ENCODE peak calls at places on chromosome 9, in eight cellular contexts. One of them, this sample, is unnamed.

GRCh38 chr9:134175808-134176598 is 11.6 kb upstream of the RNU6ATAC start:
- DNase-seq in fibroblast of the aortic adventitia: no peak
- DNase-seq in AG04450: no peak
- DNase-seq in WERI-Rb-1: peak; percentile 46
- DNase-seq in choroid plexus epithelial cell: no peak
- DNase-seq in lower leg skin: no peak
- DNase-seq in uterus: no peak
- DNase-seq in PC-3: no peak
- DNase-seq in this sample: no peak

GRCh38 chr9:132046456-132046855 is 33.2 kb downstream of the MED27 start:
- DNase-seq in WERI-Rb-1: no peak
- DNase-seq in choroid plexus epithelial cell: no peak
- DNase-seq in AG04450: no peak
- DNase-seq in uterus: no peak
- DNase-seq in fibroblast of the aortic adventitia: no peak
- DNase-seq in PC-3: no peak
- DNase-seq in lower leg skin: no peak
- DNase-seq in this sample: no peak

GRCh38 chr9:133516961-133517350 is 7.8 kb downstream of the MYMK start:
- DNase-seq in lower leg skin: no peak
- DNase-seq in PC-3: no peak
- DNase-seq in uterus: no peak
- DNase-seq in WERI-Rb-1: no peak
- DNase-seq in choroid plexus epithelial cell: no peak
- DNase-seq in fibroblast of the aortic adventitia: no peak
- DNase-seq in AG04450: no peak
- DNase-seq in this sample: no peak

GRCh38 chr9:81656004-81656403 is 33.3 kb downstream of the TLE1 start:
- DNase-seq in PC-3: no peak
- DNase-seq in lower leg skin: no peak
- DNase-seq in choroid plexus epithelial cell: peak; percentile 65
- DNase-seq in WERI-Rb-1: no peak
- DNase-seq in AG04450: no peak
- DNase-seq in fibroblast of the aortic adventitia: no peak
- DNase-seq in uterus: no peak
- DNase-seq in this sample: no peak

GRCh38 chr9:130189840-130190239 is 17.6 kb downstream of the NCS1 start:
- DNase-seq in AG04450: peak; percentile 76
- DNase-seq in uterus: no peak
- DNase-seq in PC-3: no peak
- DNase-seq in choroid plexus epithelial cell: peak; percentile 82
- DNase-seq in lower leg skin: no peak
- DNase-seq in WERI-Rb-1: no peak
- DNase-seq in fibroblast of the aortic adventitia: peak; percentile 85
- DNase-seq in this sample: peak; percentile 85

GRCh38 chr9:106862946-106863740 is at the start of gene ZNF462:
- DNase-seq in AG04450: no peak
- DNase-seq in WERI-Rb-1: peak; percentile 68
- DNase-seq in choroid plexus epithelial cell: peak; percentile 84
- DNase-seq in uterus: peak; percentile 53
- DNase-seq in lower leg skin: peak; percentile 86
- DNase-seq in PC-3: peak; percentile 28
- DNase-seq in fibroblast of the aortic adventitia: peak; percentile 75
- DNase-seq in this sample: peak; percentile 77

GRCh38 chr9:122318284-122318683 is 52.5 kb upstream of the PTGS1 start:
- DNase-seq in lower leg skin: no peak
- DNase-seq in choroid plexus epithelial cell: no peak
- DNase-seq in AG04450: no peak
- DNase-seq in WERI-Rb-1: no peak
- DNase-seq in PC-3: no peak
- DNase-seq in uterus: no peak
- DNase-seq in fibroblast of the aortic adventitia: peak; percentile 45
- DNase-seq in this sample: peak; percentile 28

GRCh38 chr9:4382722-4383317 is 83.0 kb upstream of the GLIS3 start:
- DNase-seq in lower leg skin: no peak
- DNase-seq in PC-3: peak; percentile 50
- DNase-seq in AG04450: no peak
- DNase-seq in WERI-Rb-1: no peak
- DNase-seq in uterus: no peak
- DNase-seq in choroid plexus epithelial cell: peak; percentile 66
- DNase-seq in fibroblast of the aortic adventitia: peak; percentile 60
- DNase-seq in this sample: peak; percentile 42

GRCh38 chr9:89730715-89731114 is 125.9 kb downstream of the GADD45G start:
- DNase-seq in fibroblast of the aortic adventitia: no peak
- DNase-seq in AG04450: no peak
- DNase-seq in WERI-Rb-1: peak; percentile 85
- DNase-seq in choroid plexus epithelial cell: no peak
- DNase-seq in uterus: no peak
- DNase-seq in PC-3: no peak
- DNase-seq in lower leg skin: no peak
- DNase-seq in this sample: no peak

GRCh38 chr9:13513262-13513661 is 233.8 kb upstream of the MPDZ start:
- DNase-seq in uterus: no peak
- DNase-seq in lower leg skin: no peak
- DNase-seq in PC-3: no peak
- DNase-seq in choroid plexus epithelial cell: peak; percentile 38
- DNase-seq in AG04450: no peak
- DNase-seq in fibroblast of the aortic adventitia: peak; percentile 33
- DNase-seq in WERI-Rb-1: no peak
- DNase-seq in this sample: peak; percentile 23

GRCh38 chr9:14027114-14027812 is 286.7 kb downstream of the NFIB start:
- DNase-seq in WERI-Rb-1: no peak
- DNase-seq in choroid plexus epithelial cell: peak; percentile 38
- DNase-seq in lower leg skin: no peak
- DNase-seq in PC-3: peak; percentile 49
- DNase-seq in fibroblast of the aortic adventitia: no peak
- DNase-seq in AG04450: no peak
- DNase-seq in uterus: no peak
- DNase-seq in this sample: no peak

GRCh38 chr9:137551656-137552534 is at the start of gene MRPL41:
- DNase-seq in WERI-Rb-1: peak; percentile 89
- DNase-seq in AG04450: peak; percentile 56
- DNase-seq in fibroblast of the aortic adventitia: peak; percentile 73
- DNase-seq in uterus: peak; percentile 87
- DNase-seq in lower leg skin: peak; percentile 97
- DNase-seq in PC-3: peak; percentile 90
- DNase-seq in choroid plexus epithelial cell: peak; percentile 86
- DNase-seq in this sample: peak; percentile 88

GRCh38 chr9:98453589-98454311 is 198.3 kb upstream of the TBC1D2 start:
- DNase-seq in AG04450: no peak
- DNase-seq in fibroblast of the aortic adventitia: peak; percentile 34
- DNase-seq in PC-3: peak; percentile 6
- DNase-seq in WERI-Rb-1: no peak
- DNase-seq in choroid plexus epithelial cell: peak; percentile 16
- DNase-seq in uterus: no peak
- DNase-seq in lower leg skin: peak; percentile 58
- DNase-seq in this sample: peak; percentile 10

GRCh38 chr9:110330484-110331115 is 7.1 kb downstream of the TXNDC8 start:
- DNase-seq in PC-3: no peak
- DNase-seq in WERI-Rb-1: no peak
- DNase-seq in fibroblast of the aortic adventitia: no peak
- DNase-seq in uterus: no peak
- DNase-seq in AG04450: no peak
- DNase-seq in lower leg skin: no peak
- DNase-seq in choroid plexus epithelial cell: peak; percentile 64
- DNase-seq in this sample: peak; percentile 3

GRCh38 chr9:84139296-84140100 is 158.9 kb downstream of the RMI1 start:
- DNase-seq in PC-3: peak; percentile 26
- DNase-seq in choroid plexus epithelial cell: peak; percentile 14
- DNase-seq in fibroblast of the aortic adventitia: peak; percentile 65
- DNase-seq in AG04450: no peak
- DNase-seq in uterus: no peak
- DNase-seq in lower leg skin: no peak
- DNase-seq in WERI-Rb-1: no peak
- DNase-seq in this sample: peak; percentile 80

GRCh38 chr9:30799527-30800101 is 1584.8 kb upstream of the ACO1 start:
- DNase-seq in WERI-Rb-1: no peak
- DNase-seq in choroid plexus epithelial cell: no peak
- DNase-seq in lower leg skin: no peak
- DNase-seq in AG04450: no peak
- DNase-seq in fibroblast of the aortic adventitia: no peak
- DNase-seq in uterus: no peak
- DNase-seq in PC-3: no peak
- DNase-seq in this sample: no peak

GRCh38 chr9:14515564-14516198 is 177.6 kb downstream of the ZDHHC21 start:
- DNase-seq in uterus: peak; percentile 18
- DNase-seq in WERI-Rb-1: peak; percentile 36
- DNase-seq in lower leg skin: no peak
- DNase-seq in choroid plexus epithelial cell: no peak
- DNase-seq in AG04450: no peak
- DNase-seq in PC-3: no peak
- DNase-seq in fibroblast of the aortic adventitia: no peak
- DNase-seq in this sample: peak; percentile 69

GRCh38 chr9:12538842-12539584 is 154.2 kb upstream of the TYRP1 start:
- DNase-seq in lower leg skin: no peak
- DNase-seq in fibroblast of the aortic adventitia: no peak
- DNase-seq in uterus: no peak
- DNase-seq in WERI-Rb-1: peak; percentile 8
- DNase-seq in AG04450: no peak
- DNase-seq in PC-3: no peak
- DNase-seq in choroid plexus epithelial cell: peak; percentile 18
- DNase-seq in this sample: no peak

GRCh38 chr9:105291938-105292337 is 47.5 kb downstream of the SLC44A1 start:
- DNase-seq in WERI-Rb-1: no peak
- DNase-seq in lower leg skin: no peak
- DNase-seq in uterus: no peak
- DNase-seq in choroid plexus epithelial cell: no peak
- DNase-seq in fibroblast of the aortic adventitia: no peak
- DNase-seq in AG04450: no peak
- DNase-seq in PC-3: no peak
- DNase-seq in this sample: no peak

GRCh38 chr9:80871596-80871995 is 817.8 kb downstream of the TLE1 start:
- DNase-seq in fibroblast of the aortic adventitia: no peak
- DNase-seq in choroid plexus epithelial cell: no peak
- DNase-seq in WERI-Rb-1: no peak
- DNase-seq in PC-3: no peak
- DNase-seq in AG04450: no peak
- DNase-seq in lower leg skin: no peak
- DNase-seq in uterus: no peak
- DNase-seq in this sample: no peak

GRCh38 chr9:136345281-136346156 is 18.0 kb downstream of the DNLZ start:
- DNase-seq in uterus: peak; percentile 71
- DNase-seq in choroid plexus epithelial cell: peak; percentile 60
- DNase-seq in lower leg skin: peak; percentile 92
- DNase-seq in AG04450: no peak
- DNase-seq in fibroblast of the aortic adventitia: peak; percentile 62
- DNase-seq in WERI-Rb-1: peak; percentile 89
- DNase-seq in PC-3: peak; percentile 57
- DNase-seq in this sample: peak; percentile 38

GRCh38 chr9:22114956-22115355 is 105.9 kb upstream of the CDKN2B start:
- DNase-seq in uterus: no peak
- DNase-seq in WERI-Rb-1: no peak
- DNase-seq in PC-3: peak; percentile 14
- DNase-seq in lower leg skin: no peak
- DNase-seq in fibroblast of the aortic adventitia: no peak
- DNase-seq in choroid plexus epithelial cell: peak; percentile 45
- DNase-seq in AG04450: no peak
- DNase-seq in this sample: peak; percentile 33

GRCh38 chr9:88173378-88173999 is 35.2 kb upstream of the SPATA31C2 start:
- DNase-seq in AG04450: peak; percentile 23
- DNase-seq in fibroblast of the aortic adventitia: peak; percentile 70
- DNase-seq in PC-3: peak; percentile 79
- DNase-seq in WERI-Rb-1: peak; percentile 76
- DNase-seq in lower leg skin: no peak
- DNase-seq in choroid plexus epithelial cell: peak; percentile 87
- DNase-seq in uterus: no peak
- DNase-seq in this sample: peak; percentile 71
- TF ChIP-seq CTCF in AG04450: peak; percentile 76
- TF ChIP-seq CTCF in fibroblast of the aortic adventitia: peak; percentile 65
- TF ChIP-seq CTCF in PC-3: peak; percentile 97
- TF ChIP-seq CTCF in WERI-Rb-1: peak; percentile 72
- TF ChIP-seq CTCF in lower leg skin: no peak
- TF ChIP-seq CTCF in choroid plexus epithelial cell: peak; percentile 83
- TF ChIP-seq CTCF in uterus: no peak
- TF ChIP-seq CTCF in this sample: peak; percentile 72

GRCh38 chr9:129182625-129183494 is 4.8 kb upstream of the IER5L start:
- DNase-seq in choroid plexus epithelial cell: peak; percentile 37
- DNase-seq in WERI-Rb-1: peak; percentile 76
- DNase-seq in AG04450: no peak
- DNase-seq in lower leg skin: no peak
- DNase-seq in uterus: no peak
- DNase-seq in fibroblast of the aortic adventitia: peak; percentile 17
- DNase-seq in PC-3: peak; percentile 6
- DNase-seq in this sample: no peak
- H3K4me3 ChIP-seq in choroid plexus epithelial cell: no peak overlapping the region
- H3K4me3 ChIP-seq in WERI-Rb-1: no peak overlapping the region
- H3K4me3 ChIP-seq in AG04450: no peak overlapping the region
- H3K4me3 ChIP-seq in lower leg skin: no peak overlapping the region
- H3K4me3 ChIP-seq in uterus: no peak overlapping the region
- H3K4me3 ChIP-seq in fibroblast of the aortic adventitia: no peak overlapping the region
- H3K4me3 ChIP-seq in PC-3: no peak overlapping the region
- H3K4me3 ChIP-seq in this sample: no peak overlapping the region

GRCh38 chr9:79301549-79301948 is 270.2 kb upstream of the TLE4 start:
- DNase-seq in AG04450: no peak
- DNase-seq in lower leg skin: no peak
- DNase-seq in WERI-Rb-1: peak; percentile 33
- DNase-seq in choroid plexus epithelial cell: no peak
- DNase-seq in PC-3: no peak
- DNase-seq in uterus: no peak
- DNase-seq in fibroblast of the aortic adventitia: no peak
- DNase-seq in this sample: no peak

GRCh38 chr9:79300153-79300552 is 271.6 kb upstream of the TLE4 start:
- DNase-seq in PC-3: no peak
- DNase-seq in AG04450: no peak
- DNase-seq in lower leg skin: no peak
- DNase-seq in WERI-Rb-1: no peak
- DNase-seq in uterus: no peak
- DNase-seq in fibroblast of the aortic adventitia: no peak
- DNase-seq in choroid plexus epithelial cell: no peak
- DNase-seq in this sample: no peak

GRCh38 chr9:79302569-79302968 is 269.2 kb upstream of the TLE4 start:
- DNase-seq in AG04450: no peak
- DNase-seq in WERI-Rb-1: no peak
- DNase-seq in choroid plexus epithelial cell: no peak
- DNase-seq in fibroblast of the aortic adventitia: no peak
- DNase-seq in uterus: no peak
- DNase-seq in lower leg skin: no peak
- DNase-seq in PC-3: no peak
- DNase-seq in this sample: no peak

DNA sequence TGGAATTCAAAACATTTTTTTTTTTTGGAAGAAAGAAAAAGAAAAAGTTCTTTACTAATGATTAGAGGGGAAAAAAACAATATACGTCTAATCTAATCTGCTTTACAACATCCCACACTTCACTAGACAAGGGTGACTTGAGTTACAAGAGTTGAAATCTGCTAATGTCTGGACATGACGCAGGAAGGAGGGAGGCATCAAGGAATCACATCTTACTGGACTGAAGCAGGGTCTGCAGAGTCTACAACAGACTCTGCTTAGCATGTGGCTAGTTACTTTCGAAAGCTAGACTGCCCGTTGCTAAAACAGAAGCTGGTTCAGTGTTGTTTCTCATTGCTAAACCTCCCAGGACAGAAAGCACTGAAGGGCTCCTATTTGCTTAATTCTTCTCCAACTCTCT is 269.8 kb upstream of the TLE4 start:
- DNase-seq in lower leg skin: no peak
- DNase-seq in choroid plexus epithelial cell: no peak
- DNase-seq in fibroblast of the aortic adventitia: no peak
- DNase-seq in AG04450: no peak
- DNase-seq in PC-3: no peak
- DNase-seq in WERI-Rb-1: no peak
- DNase-seq in uterus: no peak
- DNase-seq in this sample: no peak
- TF ChIP-seq CTCF in lower leg skin: no peak
- TF ChIP-seq CTCF in choroid plexus epithelial cell: no peak
- TF ChIP-seq CTCF in fibroblast of the aortic adventitia: no peak
- TF ChIP-seq CTCF in AG04450: no peak
- TF ChIP-seq CTCF in PC-3: no peak
- TF ChIP-seq CTCF in WERI-Rb-1: no peak
- TF ChIP-seq CTCF in uterus: no peak
- TF ChIP-seq CTCF in this sample: no peak

GRCh38 chr9:38393128-38393809 is 767 bp downstream of the ALDH1B1 start:
- DNase-seq in uterus: no peak
- DNase-seq in lower leg skin: no peak
- DNase-seq in AG04450: no peak
- DNase-seq in WERI-Rb-1: no peak
- DNase-seq in choroid plexus epithelial cell: no peak
- DNase-seq in fibroblast of the aortic adventitia: no peak
- DNase-seq in PC-3: no peak
- DNase-seq in this sample: no peak
- H3K4me3 ChIP-seq in uterus: peak overlapping the region; percentile 85
- H3K4me3 ChIP-seq in lower leg skin: peak overlapping the region; percentile 32
- H3K4me3 ChIP-seq in AG04450: peak overlapping the region; percentile 90
- H3K4me3 ChIP-seq in WERI-Rb-1: peak overlapping the region; percentile 85
- H3K4me3 ChIP-seq in choroid plexus epithelial cell: peak overlapping the region; percentile 88
- H3K4me3 ChIP-seq in fibroblast of the aortic adventitia: peak overlapping the region; percentile 95
- H3K4me3 ChIP-seq in PC-3: peak overlapping the region; percentile 89
- H3K4me3 ChIP-seq in this sample: peak overlapping the region; percentile 85

This sample was measured in astrocyte of the spinal cord.